ENCODE peak calls at places on chromosomes 16 and 17, in eight cellular contexts. One of them, this sample, is unnamed.

GRCh38 chr17:72223816-72224215 is 103.0 kb downstream of the SOX9 start:
- DNase-seq in uterus: no peak
- DNase-seq in spleen: no peak
- DNase-seq in body of pancreas: no peak
- DNase-seq in heart left ventricle: no peak
- DNase-seq in right lobe of liver: no peak
- DNase-seq in esophagus squamous epithelium: no peak
- DNase-seq in transverse colon: no peak
- DNase-seq in this sample: no peak

GRCh38 chr17:39239640-39240314 is 14.0 kb upstream of the STAC2 start:
- DNase-seq in uterus: no peak
- DNase-seq in spleen: peak; percentile 89
- DNase-seq in body of pancreas: peak; percentile 72
- DNase-seq in heart left ventricle: no peak
- DNase-seq in right lobe of liver: peak; percentile 42
- DNase-seq in esophagus squamous epithelium: no peak
- DNase-seq in transverse colon: peak; percentile 81
- DNase-seq in this sample: no peak

GRCh38 chr16:88701541-88702363 is 4.5 kb downstream of the RNF166 start:
- DNase-seq in uterus: no peak
- DNase-seq in spleen: peak; percentile 88
- DNase-seq in body of pancreas: no peak
- DNase-seq in heart left ventricle: no peak
- DNase-seq in right lobe of liver: no peak
- DNase-seq in esophagus squamous epithelium: no peak
- DNase-seq in transverse colon: no peak
- DNase-seq in this sample: no peak

GRCh38 chr17:18158022-18158600 is 25.5 kb upstream of the ALKBH5 start:
- DNase-seq in uterus: peak; percentile 95
- DNase-seq in spleen: peak; percentile 98
- DNase-seq in body of pancreas: peak; percentile 97
- DNase-seq in heart left ventricle: peak; percentile 92
- DNase-seq in right lobe of liver: peak; percentile 95
- DNase-seq in esophagus squamous epithelium: peak; percentile 79
- DNase-seq in transverse colon: peak; percentile 98
- DNase-seq in this sample: peak; percentile 53

GRCh38 chr17:41518789-41519449 is at the start of gene KRT15:
- DNase-seq in uterus: no peak
- DNase-seq in spleen: no peak
- DNase-seq in body of pancreas: no peak
- DNase-seq in heart left ventricle: no peak
- DNase-seq in right lobe of liver: no peak
- DNase-seq in esophagus squamous epithelium: no peak
- DNase-seq in transverse colon: no peak
- DNase-seq in this sample: no peak

GRCh38 chr17:39737761-39738567 is at the start of gene GRB7:
- DNase-seq in uterus: peak; percentile 47
- DNase-seq in spleen: peak; percentile 74
- DNase-seq in body of pancreas: peak; percentile 97
- DNase-seq in heart left ventricle: no peak
- DNase-seq in right lobe of liver: peak; percentile 79
- DNase-seq in esophagus squamous epithelium: no peak
- DNase-seq in transverse colon: peak; percentile 89
- DNase-seq in this sample: no peak

GRCh38 chr16:67842509-67843342 is 606 bp downstream of the THAP11 start:
- DNase-seq in uterus: peak; percentile 47
- DNase-seq in spleen: peak; percentile 93
- DNase-seq in body of pancreas: peak; percentile 68
- DNase-seq in heart left ventricle: peak; percentile 53
- DNase-seq in right lobe of liver: peak; percentile 42
- DNase-seq in esophagus squamous epithelium: no peak
- DNase-seq in transverse colon: peak; percentile 60
- DNase-seq in this sample: peak; percentile 24

GRCh38 chr16:70700101-70701020 is 14.5 kb upstream of the MTSS2 start:
- DNase-seq in uterus: no peak
- DNase-seq in spleen: no peak
- DNase-seq in body of pancreas: peak; percentile 57
- DNase-seq in heart left ventricle: peak; percentile 73
- DNase-seq in right lobe of liver: peak; percentile 75
- DNase-seq in esophagus squamous epithelium: no peak
- DNase-seq in transverse colon: no peak
- DNase-seq in this sample: peak; percentile 72

GRCh38 chr16:4869147-4869790 is 22.0 kb downstream of the UBN1 start:
- DNase-seq in uterus: no peak
- DNase-seq in spleen: no peak
- DNase-seq in body of pancreas: peak; percentile 72
- DNase-seq in heart left ventricle: no peak
- DNase-seq in right lobe of liver: no peak
- DNase-seq in esophagus squamous epithelium: no peak
- DNase-seq in transverse colon: no peak
- DNase-seq in this sample: no peak

GRCh38 chr17:8122391-8122922 is 1.4 kb downstream of the HES7 start:
- DNase-seq in uterus: peak; percentile 53
- DNase-seq in spleen: no peak
- DNase-seq in body of pancreas: peak; percentile 17
- DNase-seq in heart left ventricle: peak; percentile 27
- DNase-seq in right lobe of liver: no peak
- DNase-seq in esophagus squamous epithelium: no peak
- DNase-seq in transverse colon: no peak
- DNase-seq in this sample: no peak

GRCh38 chr17:10610821-10611323 is 46.2 kb downstream of the MYH3 start:
- DNase-seq in uterus: no peak
- DNase-seq in spleen: no peak
- DNase-seq in body of pancreas: no peak
- DNase-seq in heart left ventricle: no peak
- DNase-seq in right lobe of liver: no peak
- DNase-seq in esophagus squamous epithelium: no peak
- DNase-seq in transverse colon: no peak
- DNase-seq in this sample: no peak

GRCh38 chr17:36500745-36501225 is 14.3 kb downstream of the ZNHIT3 start:
- DNase-seq in uterus: no peak
- DNase-seq in spleen: no peak
- DNase-seq in body of pancreas: no peak
- DNase-seq in heart left ventricle: no peak
- DNase-seq in right lobe of liver: no peak
- DNase-seq in esophagus squamous epithelium: no peak
- DNase-seq in transverse colon: no peak
- DNase-seq in this sample: no peak

GRCh38 chr16:20878682-20879147 is 21.4 kb downstream of the DCUN1D3 start:
- DNase-seq in uterus: no peak
- DNase-seq in spleen: no peak
- DNase-seq in body of pancreas: no peak
- DNase-seq in heart left ventricle: no peak
- DNase-seq in right lobe of liver: peak; percentile 28
- DNase-seq in esophagus squamous epithelium: no peak
- DNase-seq in transverse colon: no peak
- DNase-seq in this sample: no peak

GRCh38 chr16:26830716-26831115 is 236.0 kb upstream of the C16orf82 start:
- DNase-seq in uterus: no peak
- DNase-seq in spleen: no peak
- DNase-seq in body of pancreas: no peak
- DNase-seq in heart left ventricle: no peak
- DNase-seq in right lobe of liver: no peak
- DNase-seq in esophagus squamous epithelium: no peak
- DNase-seq in transverse colon: no peak
- DNase-seq in this sample: no peak

GRCh38 chr17:36848008-36848902 is 89.0 kb upstream of the LHX1 start:
- DNase-seq in uterus: no peak
- DNase-seq in spleen: peak; percentile 3
- DNase-seq in body of pancreas: no peak
- DNase-seq in heart left ventricle: no peak
- DNase-seq in right lobe of liver: no peak
- DNase-seq in esophagus squamous epithelium: no peak
- DNase-seq in transverse colon: no peak
- DNase-seq in this sample: no peak

GRCh38 chr17:58200024-58200633 is 7.6 kb downstream of the EPX start:
- DNase-seq in uterus: peak; percentile 28
- DNase-seq in spleen: peak; percentile 82
- DNase-seq in body of pancreas: peak; percentile 67
- DNase-seq in heart left ventricle: peak; percentile 18
- DNase-seq in right lobe of liver: peak; percentile 36
- DNase-seq in esophagus squamous epithelium: no peak
- DNase-seq in transverse colon: peak; percentile 40
- DNase-seq in this sample: no peak

GRCh38 chr16:535446-536405 is 8.2 kb downstream of the CAPN15 start:
- DNase-seq in uterus: no peak
- DNase-seq in spleen: no peak
- DNase-seq in body of pancreas: no peak
- DNase-seq in heart left ventricle: no peak
- DNase-seq in right lobe of liver: peak; percentile 64
- DNase-seq in esophagus squamous epithelium: no peak
- DNase-seq in transverse colon: peak; percentile 89
- DNase-seq in this sample: peak; percentile 89

GRCh38 chr17:55750750-55751641 is at the start of gene PCTP:
- DNase-seq in uterus: peak; percentile 93
- DNase-seq in spleen: peak; percentile 97
- DNase-seq in body of pancreas: peak; percentile 94
- DNase-seq in heart left ventricle: peak; percentile 95
- DNase-seq in right lobe of liver: peak; percentile 96
- DNase-seq in esophagus squamous epithelium: peak; percentile 65
- DNase-seq in transverse colon: peak; percentile 96
- DNase-seq in this sample: peak; percentile 91
- TF ChIP-seq POLR2A in uterus: peak; percentile 69
- TF ChIP-seq POLR2A in spleen: peak; percentile 25
- TF ChIP-seq POLR2A in body of pancreas: peak; percentile 90
- TF ChIP-seq POLR2A in heart left ventricle: peak; percentile 89
- TF ChIP-seq POLR2A in right lobe of liver: peak; percentile 98
- TF ChIP-seq POLR2A in esophagus squamous epithelium: peak; percentile 43
- TF ChIP-seq POLR2A in transverse colon: peak; percentile 93
- TF ChIP-seq POLR2A in this sample: peak; percentile 77

DNA sequence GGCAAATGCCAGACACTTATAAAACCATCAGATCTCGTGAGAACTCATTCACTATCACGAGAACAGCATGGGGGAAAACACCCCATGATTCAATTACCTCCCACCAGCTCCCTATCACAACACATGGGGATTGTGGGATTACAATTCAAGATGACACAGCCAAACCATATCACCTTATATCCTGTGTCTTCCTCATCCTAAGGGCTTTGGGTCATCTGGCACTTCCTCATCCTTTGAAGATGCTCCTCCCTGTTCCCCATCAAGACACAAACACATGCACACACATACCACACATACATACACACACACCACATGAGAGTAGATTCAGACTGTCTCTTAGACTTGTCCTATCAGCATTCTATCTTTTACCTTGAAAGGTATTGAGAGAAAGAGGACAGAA is 2.8 kb upstream of the PMFBP1 start:
- DNase-seq in uterus: no peak
- DNase-seq in spleen: no peak
- DNase-seq in body of pancreas: no peak
- DNase-seq in heart left ventricle: no peak
- DNase-seq in right lobe of liver: no peak
- DNase-seq in esophagus squamous epithelium: no peak
- DNase-seq in transverse colon: no peak
- DNase-seq in this sample: no peak
- H3K4me1 ChIP-seq in uterus: no peaks in the 10 kb centered on the region
- H3K4me1 ChIP-seq in spleen: no peaks in the 10 kb centered on the region
- H3K4me1 ChIP-seq in body of pancreas: no peaks in the 10 kb centered on the region
- H3K4me1 ChIP-seq in heart left ventricle: no peaks in the 10 kb centered on the region
- H3K4me1 ChIP-seq in right lobe of liver: no peaks in the 10 kb centered on the region
- H3K4me1 ChIP-seq in esophagus squamous epithelium: no peaks in the 10 kb centered on the region
- H3K4me1 ChIP-seq in transverse colon: no peaks in the 10 kb centered on the region
- H3K4me1 ChIP-seq in this sample: no peaks in the 10 kb centered on the region

GRCh38 chr16:12906765-12907516 is 5.5 kb downstream of the SHISA9 start:
- DNase-seq in uterus: no peak
- DNase-seq in spleen: no peak
- DNase-seq in body of pancreas: no peak
- DNase-seq in heart left ventricle: no peak
- DNase-seq in right lobe of liver: no peak
- DNase-seq in esophagus squamous epithelium: no peak
- DNase-seq in transverse colon: no peak
- DNase-seq in this sample: no peak

GRCh38 chr16:12904041-12904671 is 2.8 kb downstream of the SHISA9 start:
- DNase-seq in uterus: no peak
- DNase-seq in spleen: no peak
- DNase-seq in body of pancreas: no peak
- DNase-seq in heart left ventricle: no peak
- DNase-seq in right lobe of liver: no peak
- DNase-seq in esophagus squamous epithelium: no peak
- DNase-seq in transverse colon: no peak
- DNase-seq in this sample: no peak

GRCh38 chr16:12903325-12904040 is 2.1 kb downstream of the SHISA9 start:
- DNase-seq in uterus: no peak
- DNase-seq in spleen: no peak
- DNase-seq in body of pancreas: no peak
- DNase-seq in heart left ventricle: no peak
- DNase-seq in right lobe of liver: no peak
- DNase-seq in esophagus squamous epithelium: no peak
- DNase-seq in transverse colon: no peak
- DNase-seq in this sample: no peak

GRCh38 chr16:12906271-12906670 is 4.9 kb downstream of the SHISA9 start:
- DNase-seq in uterus: no peak
- DNase-seq in spleen: no peak
- DNase-seq in body of pancreas: no peak
- DNase-seq in heart left ventricle: no peak
- DNase-seq in right lobe of liver: no peak
- DNase-seq in esophagus squamous epithelium: no peak
- DNase-seq in transverse colon: no peak
- DNase-seq in this sample: no peak

GRCh38 chr16:12907670-12908233 is 6.4 kb downstream of the SHISA9 start:
- DNase-seq in uterus: no peak
- DNase-seq in spleen: no peak
- DNase-seq in body of pancreas: no peak
- DNase-seq in heart left ventricle: no peak
- DNase-seq in right lobe of liver: no peak
- DNase-seq in esophagus squamous epithelium: no peak
- DNase-seq in transverse colon: no peak
- DNase-seq in this sample: no peak
- TF ChIP-seq CTCF in uterus: no peak
- TF ChIP-seq CTCF in spleen: no peak
- TF ChIP-seq CTCF in body of pancreas: no peak
- TF ChIP-seq CTCF in heart left ventricle: no peak
- TF ChIP-seq CTCF in right lobe of liver: no peak
- TF ChIP-seq CTCF in esophagus squamous epithelium: no peak
- TF ChIP-seq CTCF in transverse colon: no peak
- TF ChIP-seq CTCF in this sample: no peak

GRCh38 chr17:78537217-78537860 is 39.9 kb downstream of the DNAH17 start:
- DNase-seq in uterus: no peak
- DNase-seq in spleen: peak; percentile 47
- DNase-seq in body of pancreas: no peak
- DNase-seq in heart left ventricle: no peak
- DNase-seq in right lobe of liver: no peak
- DNase-seq in esophagus squamous epithelium: no peak
- DNase-seq in transverse colon: no peak
- DNase-seq in this sample: no peak

GRCh38 chr17:78538033-78538776 is 39.0 kb downstream of the DNAH17 start:
- DNase-seq in uterus: no peak
- DNase-seq in spleen: peak; percentile 21
- DNase-seq in body of pancreas: no peak
- DNase-seq in heart left ventricle: no peak
- DNase-seq in right lobe of liver: no peak
- DNase-seq in esophagus squamous epithelium: no peak
- DNase-seq in transverse colon: no peak
- DNase-seq in this sample: no peak

GRCh38 chr17:78541488-78542237 is 35.5 kb downstream of the DNAH17 start:
- DNase-seq in uterus: no peak
- DNase-seq in spleen: peak; percentile 56
- DNase-seq in body of pancreas: no peak
- DNase-seq in heart left ventricle: no peak
- DNase-seq in right lobe of liver: no peak
- DNase-seq in esophagus squamous epithelium: no peak
- DNase-seq in transverse colon: no peak
- DNase-seq in this sample: peak; percentile 19

GRCh38 chr17:78535285-78536197 is 41.7 kb downstream of the DNAH17 start:
- DNase-seq in uterus: no peak
- DNase-seq in spleen: peak; percentile 25
- DNase-seq in body of pancreas: no peak
- DNase-seq in heart left ventricle: no peak
- DNase-seq in right lobe of liver: no peak
- DNase-seq in esophagus squamous epithelium: no peak
- DNase-seq in transverse colon: no peak
- DNase-seq in this sample: no peak

GRCh38 chr17:78539771-78540170 is 37.4 kb downstream of the DNAH17 start:
- DNase-seq in uterus: no peak
- DNase-seq in spleen: peak; percentile 23
- DNase-seq in body of pancreas: no peak
- DNase-seq in heart left ventricle: no peak
- DNase-seq in right lobe of liver: no peak
- DNase-seq in esophagus squamous epithelium: no peak
- DNase-seq in transverse colon: no peak
- DNase-seq in this sample: no peak
- TF ChIP-seq POLR2A in uterus: no peak
- TF ChIP-seq POLR2A in spleen: no peak
- TF ChIP-seq POLR2A in body of pancreas: no peak
- TF ChIP-seq POLR2A in heart left ventricle: no peak
- TF ChIP-seq POLR2A in right lobe of liver: no peak
- TF ChIP-seq POLR2A in esophagus squamous epithelium: no peak
- TF ChIP-seq POLR2A in transverse colon: no peak
- TF ChIP-seq POLR2A in this sample: no peak